ENCODE peak calls at places on chromosomes 3 and 15, in five cellular contexts. I is suprapubic skin, T is breast epithelium, Y is upper lobe of left lung, A is K562. Q is an unnamed sample.

GRCh38 chr15:67850336-67850735 is 10.5 kb upstream of the RNU6-1 start:
- DNase-seq in I (no peak), T (no peak), Y (no peak), A (no peak), Q (no peak)

GRCh38 chr3:168981396-168981795 is 682.1 kb downstream of the MECOM start:
- DNase-seq in I (no peak), T (no peak), Y (no peak), A (no peak), Q (no peak)

GRCh38 chr15:49103002-49103401 is 52.4 kb downstream of the COPS2 start:
- DNase-seq in I (no peak), T (no peak), Y (no peak), A (no peak), Q (no peak)

GRCh38 chr15:60798821-60799220 is 319.9 kb upstream of the ICE2 start:
- DNase-seq in I (no peak), T (no peak), Y (no peak), A (no peak), Q (peak; percentile 70)

GRCh38 chr3:50630916-50631315 is 14.0 kb downstream of the MAPKAPK3 start:
- DNase-seq in I (no peak), T (no peak), Y (no peak), A (no peak), Q (no peak)

GRCh38 chr3:40008796-40009195 is 199.4 kb downstream of the MYRIP start:
- DNase-seq in I (no peak), T (no peak), Y (no peak), A (no peak), Q (no peak)

GRCh38 chr3:23238578-23238977 is 35.5 kb downstream of the UBE2E2 start:
- DNase-seq in I (no peak), T (no peak), Y (no peak), A (no peak), Q (no peak)

GRCh38 chr15:23420806-23421575 is 26.1 kb downstream of the GOLGA6L2 start:
- DNase-seq in I (no peak), T (peak; percentile 42), Y (no peak), A (no peak), Q (no peak)

GRCh38 chr3:32502089-32502943 is at the start of gene CMTM6:
- DNase-seq in I (peak; percentile 85), T (peak; percentile 77), Y (peak; percentile 88), A (peak; percentile 97), Q (no peak)

GRCh38 chr15:87322845-87323244 is 933.7 kb downstream of the NTRK3 start:
- DNase-seq in I (no peak), T (no peak), Y (no peak), A (no peak), Q (no peak)

GRCh38 chr15:87322223-87322622 is 934.3 kb downstream of the NTRK3 start:
- DNase-seq in I (no peak), T (no peak), Y (no peak), A (no peak), Q (no peak)

DNA sequence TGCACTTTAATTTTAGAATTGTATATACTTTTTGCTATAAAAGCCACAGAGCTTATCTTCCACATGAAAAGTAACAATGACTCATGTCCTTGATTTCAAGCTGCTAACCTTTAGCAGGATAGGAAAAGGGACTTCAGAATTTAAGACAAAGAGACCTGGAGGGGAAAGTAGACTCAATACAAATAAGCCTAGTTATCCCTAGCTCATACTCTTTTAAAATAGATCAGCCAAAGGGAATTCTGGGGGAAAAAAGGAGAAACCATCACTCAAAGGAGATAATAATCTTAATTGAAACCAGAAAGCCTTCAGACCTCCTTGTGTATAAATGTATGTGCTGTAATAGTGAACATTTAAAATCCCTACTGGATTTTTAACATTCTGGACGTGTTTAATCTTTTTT is 930.3 kb downstream of the NTRK3 start:
- DNase-seq in I (no peak), T (no peak), Y (no peak), A (no peak), Q (no peak)
- TF ChIP-seq POLR2AphosphoS5 in I (no peak), T (no peak), Y (no peak), A (no peak), Q (no peak)

GRCh38 chr15:92884459-92884812 is 15.7 kb upstream of the CHD2 start:
- DNase-seq in I (no peak), T (no peak), Y (no peak), A (no peak), Q (no peak)
- H3K36me3 ChIP-seq in I (peaks cover 16% of the 10 kb centered on the region), T (no peaks in the 10 kb centered on the region), Y (no peaks in the 10 kb centered on the region), A (peaks cover 57% of the 10 kb centered on the region), Q (peaks cover 10% of the 10 kb centered on the region)

GRCh38 chr3:79012530-79012913 is 755.3 kb downstream of the ROBO1 start:
- DNase-seq in I (no peak), T (no peak), Y (no peak), A (no peak), Q (no peak)

GRCh38 chr3:79011821-79012529 is 755.8 kb downstream of the ROBO1 start:
- DNase-seq in I (no peak), T (no peak), Y (no peak), A (no peak), Q (no peak)

GRCh38 chr3:79015854-79016253 is 751.9 kb downstream of the ROBO1 start:
- DNase-seq in I (no peak), T (no peak), Y (no peak), A (no peak), Q (no peak)

GRCh38 chr3:79016587-79017380 is 751.0 kb downstream of the ROBO1 start:
- DNase-seq in I (no peak), T (no peak), Y (no peak), A (no peak), Q (no peak)

GRCh38 chr3:79012946-79013362 is 754.8 kb downstream of the ROBO1 start:
- DNase-seq in I (no peak), T (no peak), Y (no peak), A (no peak), Q (no peak)
- H3K4me3 ChIP-seq in I (no peak overlapping the region), T (no peak overlapping the region), Y (no peak overlapping the region), A (no peak overlapping the region), Q (no peak overlapping the region)

DNA sequence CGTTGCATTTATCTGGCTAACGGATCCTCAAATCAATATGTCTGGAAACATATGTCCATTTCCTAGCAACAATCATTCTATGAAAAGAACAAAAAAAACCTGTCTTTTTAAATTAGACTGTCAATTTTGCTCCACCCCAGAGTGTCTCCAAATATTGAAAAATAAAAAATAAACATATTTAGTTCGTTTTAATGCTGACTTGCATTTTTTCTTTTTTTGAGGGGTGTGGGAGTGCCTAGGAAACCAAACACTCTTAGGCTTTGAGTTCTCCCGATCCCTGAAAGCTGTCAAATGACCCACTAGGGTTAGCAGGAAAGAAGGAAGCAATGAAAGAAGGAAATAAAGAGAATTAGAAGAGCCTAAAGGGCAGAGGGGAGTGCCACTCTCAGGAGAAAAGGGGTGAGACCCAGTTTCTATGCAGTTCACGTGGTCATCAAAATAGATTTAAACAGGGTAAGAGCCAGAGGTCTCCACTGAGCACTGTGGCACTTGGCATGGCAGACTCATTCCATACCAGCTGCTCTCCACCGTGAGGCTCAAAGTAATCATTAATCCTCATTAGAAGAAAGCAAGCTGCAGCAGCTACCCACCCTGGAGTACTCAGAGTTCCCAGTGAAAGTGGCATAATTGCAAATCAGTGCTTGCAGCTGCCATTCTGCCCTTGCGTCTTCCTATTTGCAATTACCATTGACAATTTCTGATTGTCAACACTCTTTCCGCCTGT is 32.4 kb downstream of the PDZRN3 start:
- DNase-seq in I (no peak), T (no peak), Y (no peak), A (no peak), Q (no peak)
- TF ChIP-seq POLR2AphosphoS5 in I (no peak), T (no peak), Y (no peak), A (no peak), Q (no peak)

DNA sequence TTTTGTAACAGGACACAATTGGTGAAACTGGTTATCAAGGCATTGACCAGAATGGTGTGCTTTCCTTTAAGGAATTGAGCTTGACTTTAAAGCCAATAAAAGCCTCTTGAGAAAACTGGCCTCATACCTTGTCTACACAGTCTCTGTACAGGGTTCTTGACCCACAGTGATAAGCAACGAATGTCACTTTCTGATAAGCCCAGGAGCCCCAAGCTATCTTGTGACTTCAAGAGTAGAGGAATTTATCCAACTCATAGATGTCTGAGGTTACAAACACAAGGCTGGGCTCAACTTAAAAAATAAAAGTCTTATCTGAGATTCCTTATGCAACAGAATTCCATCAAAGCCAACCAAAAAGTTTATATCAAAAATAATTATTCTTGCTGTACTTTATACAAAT is 212.1 kb downstream of the GBE1 start:
- DNase-seq in I (no peak), T (no peak), Y (no peak), A (peak; percentile 19), Q (no peak)
- H3K36me3 ChIP-seq in I (peaks cover 3% of the 10 kb centered on the region), T (no peaks in the 10 kb centered on the region), Y (no peaks in the 10 kb centered on the region), A (no peaks in the 10 kb centered on the region), Q (no peaks in the 10 kb centered on the region)

GRCh38 chr3:69562001-69562400 is 176.1 kb upstream of the FRMD4B start:
- DNase-seq in I (no peak), T (no peak), Y (no peak), A (no peak), Q (no peak)
- H3K4me3 ChIP-seq in I (no peak overlapping the region), T (no peak overlapping the region), Y (no peak overlapping the region), A (no peak overlapping the region), Q (no peak overlapping the region)

Q was measured in vagina.